ENCODE peak calls at places on chromosomes 2 and 18, in nine cellular contexts. A, K, Z, V, L, M, R, E and O are unnamed samples.

GRCh38 chr2:66494708-66495107 is 59.8 kb downstream of the MEIS1 start:
- DNase-seq in M (no peak), E (no peak), R (no peak), Z (no peak), V (peak), L (no peak), A (no peak), K (no peak), O (no peak)

GRCh38 chr2:122145805-122146204 is 390.4 kb downstream of the TSN start:
- DNase-seq in L (no peak), K (no peak), R (no peak), V (no peak), M (no peak), Z (no peak), E (peak), A (no peak), O (peak)

GRCh38 chr2:160431441-160431840 is 62.2 kb downstream of the RBMS1 start:
- DNase-seq in L (no peak), Z (no peak), E (no peak), M (no peak), K (no peak), V (no peak), R (no peak), A (no peak), O (no peak)

GRCh38 chr2:239916205-239917127 is 108.7 kb downstream of the NDUFA10 start:
- DNase-seq in L (no peak), M (no peak), Z (no peak), K (peak), A (no peak), R (no peak), V (no peak), E (no peak), O (no peak)

GRCh38 chr18:57353137-57353939 is 981 bp downstream of the ST8SIA3 start:
- DNase-seq in M (no peak), E (peak), R (no peak), L (peak), V (no peak), K (no peak), Z (no peak), A (peak), O (no peak)

GRCh38 chr18:61699397-61700090 is 193.3 kb downstream of the RNF152 start:
- DNase-seq in K (no peak), E (no peak), V (no peak), L (no peak), A (peak), Z (no peak), R (no peak), M (no peak), O (no peak)

GRCh38 chr2:69693472-69694450 is 48.2 kb upstream of the ANXA4 start:
- DNase-seq in Z (no peak), M (no peak), K (no peak), L (no peak), A (no peak), V (no peak), R (peak), E (no peak), O (no peak)

GRCh38 chr18:37584952-37585695 is 19.5 kb upstream of the CELF4 start:
- DNase-seq in L (no peak), E (no peak), K (no peak), R (no peak), Z (no peak), M (no peak), A (peak), V (no peak), O (no peak)

GRCh38 chr2:118903029-118903351 is 39.0 kb upstream of the MARCO start:
- DNase-seq in R (no peak), Z (no peak), V (no peak), L (no peak), K (no peak), M (no peak), A (no peak), E (no peak), O (no peak)

GRCh38 chr2:71474744-71475421 is 21.5 kb downstream of the DYSF start:
- DNase-seq in V (peak), L (no peak), K (no peak), A (no peak), M (no peak), E (no peak), Z (no peak), R (no peak), O (no peak)

GRCh38 chr2:9207641-9208301 is 1.2 kb downstream of the ASAP2 start:
- DNase-seq in Z (no peak), A (peak), V (no peak), M (peak), E (peak), L (no peak), R (no peak), K (no peak), O (peak)

GRCh38 chr2:161414385-161415040 is 1.6 kb upstream of the TBR1 start:
- DNase-seq in L (peak), R (no peak), V (peak), A (peak), E (no peak), Z (no peak), K (peak), M (no peak), O (peak)

GRCh38 chr2:142140434-142140845 is 9.6 kb upstream of the LRP1B start:
- DNase-seq in A (no peak), Z (no peak), K (no peak), L (no peak), E (peak), M (peak), V (no peak), R (no peak), O (peak)

GRCh38 chr2:58428553-58429284 is 187.6 kb upstream of the FANCL start:
- DNase-seq in R (no peak), V (no peak), K (no peak), M (no peak), L (peak), E (peak), Z (no peak), A (peak), O (peak)

GRCh38 chr18:10477121-10477862 is 22.9 kb downstream of the APCDD1 start:
- DNase-seq in A (no peak), M (no peak), V (no peak), R (no peak), K (no peak), Z (no peak), L (no peak), E (peak), O (no peak)

GRCh38 chr2:38528008-38528442 is 74.7 kb downstream of the HNRNPLL start:
- DNase-seq in M (peak), K (peak), E (peak), L (peak), Z (no peak), R (no peak), A (peak), V (peak), O (peak)

GRCh38 chr2:226208726-226209125 is 590.9 kb downstream of the IRS1 start:
- DNase-seq in L (no peak), K (no peak), A (no peak), Z (no peak), V (no peak), E (no peak), M (no peak), R (no peak), O (no peak)

GRCh38 chr2:9565436-9566153 is 10.0 kb upstream of the ADAM17 start:
- DNase-seq in A (no peak), K (peak), E (peak), Z (peak), M (peak), L (no peak), V (peak), R (no peak), O (no peak)